ENCODE peak calls at places on chromosomes 6 and 20, in four cellular contexts. T, M, H and F are unnamed samples.

GRCh38 chr6:85065831-85066230 is 301.4 kb upstream of the TBX18 start:
- DNase-seq in M (no peak), H (no peak), T (no peak), F (no peak)

GRCh38 chr6:41694815-41695536 is 40.4 kb downstream of the TFEB start:
- DNase-seq in H (no peak), M (no peak), T (no peak), F (no peak)

GRCh38 chr6:164133095-164133494 is 718.6 kb downstream of the QKI start:
- DNase-seq in H (no peak), T (peak), M (no peak), F (no peak)

GRCh38 chr20:51497542-51498467 is 44.7 kb downstream of the NFATC2 start:
- DNase-seq in H (no peak), T (no peak), M (no peak), F (no peak)

GRCh38 chr6:18387061-18387721 is at the start of gene RNF144B:
- DNase-seq in T (peak), M (no peak), H (peak), F (peak)

GRCh38 chr6:75830959-75831885 is 82.2 kb downstream of the MYO6 start:
- DNase-seq in M (peak), H (no peak), T (no peak), F (no peak)

GRCh38 chr6:133705731-133706130 is 183.2 kb upstream of the TCF21 start:
- DNase-seq in H (no peak), M (no peak), T (no peak), F (no peak)

GRCh38 chr6:129598244-129599187 is 111.5 kb downstream of the ARHGAP18 start:
- DNase-seq in H (peak), T (peak), M (peak), F (peak)

DNA sequence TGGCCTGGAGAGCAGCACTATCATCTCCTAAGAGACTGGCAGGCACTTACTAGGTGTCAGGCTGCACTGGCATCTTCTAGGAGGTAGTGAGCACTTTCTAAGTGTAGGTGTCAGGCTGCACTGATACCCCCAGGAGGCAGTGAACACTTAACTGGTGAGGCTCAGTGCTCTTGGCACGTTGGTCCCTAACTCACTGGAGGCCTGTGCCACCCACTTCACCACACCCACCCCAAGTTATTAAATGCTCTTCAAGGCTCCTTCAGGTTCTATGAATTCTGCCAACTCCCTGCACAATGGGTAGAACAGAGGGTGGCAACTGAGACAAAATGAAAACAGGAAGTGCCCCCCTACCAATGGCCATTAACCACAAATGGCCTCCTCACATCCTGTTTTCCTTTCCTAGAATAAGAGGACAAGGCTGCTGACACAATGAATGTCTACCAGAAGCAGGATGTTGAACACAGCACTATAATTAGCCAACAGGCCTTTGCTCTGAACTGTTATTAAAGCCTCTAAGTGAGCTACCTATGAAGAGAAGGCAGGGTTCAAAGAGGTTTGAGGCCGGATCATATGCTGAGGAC is 29.4 kb downstream of the NCOA5 start:
- DNase-seq in T (no peak), M (no peak), H (no peak), F (no peak)
- TF ChIP-seq ZBTB33 in T (no peak), M (no peak), H (no peak), F (no peak)

DNA sequence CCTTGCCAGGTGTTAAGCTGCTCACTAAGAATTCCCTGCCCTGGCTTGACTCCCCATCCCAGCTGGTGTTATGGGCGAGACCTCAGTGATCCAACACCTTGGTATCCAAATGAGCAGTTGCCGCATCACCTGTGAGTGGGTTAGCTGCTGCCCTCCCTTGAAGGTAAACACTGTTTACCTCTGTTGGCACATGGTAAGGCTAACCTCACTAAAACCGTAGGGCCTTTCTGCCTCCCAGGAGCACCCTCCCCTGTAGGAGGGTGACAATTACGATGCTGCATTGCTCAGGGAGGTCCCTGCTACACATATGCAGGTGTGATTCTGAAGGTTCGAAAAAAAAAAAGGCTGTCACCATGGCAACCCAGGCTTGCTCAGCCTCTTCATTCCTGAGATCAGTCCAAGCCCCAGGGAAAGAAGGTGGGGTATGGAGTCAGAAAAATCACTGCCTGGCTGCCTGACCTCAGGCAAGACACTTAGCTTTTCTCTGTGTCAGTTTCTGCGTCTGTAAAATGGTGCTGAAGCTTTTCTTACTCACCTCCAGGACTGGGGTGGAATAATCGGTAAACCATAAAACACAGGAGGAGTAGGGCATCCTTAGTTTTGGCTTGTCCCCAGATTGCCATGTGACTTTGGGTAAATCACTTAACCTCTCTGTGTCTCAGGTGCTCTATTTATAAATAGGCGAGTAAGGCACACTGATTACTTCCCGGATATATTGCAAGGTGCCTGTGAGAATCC is 19.6 kb downstream of the PNPLA1 start:
- DNase-seq in M (no peak), H (no peak), T (peak), F (no peak)
- TF ChIP-seq ZBTB33 in M (no peak), H (no peak), T (no peak), F (no peak)

DNA sequence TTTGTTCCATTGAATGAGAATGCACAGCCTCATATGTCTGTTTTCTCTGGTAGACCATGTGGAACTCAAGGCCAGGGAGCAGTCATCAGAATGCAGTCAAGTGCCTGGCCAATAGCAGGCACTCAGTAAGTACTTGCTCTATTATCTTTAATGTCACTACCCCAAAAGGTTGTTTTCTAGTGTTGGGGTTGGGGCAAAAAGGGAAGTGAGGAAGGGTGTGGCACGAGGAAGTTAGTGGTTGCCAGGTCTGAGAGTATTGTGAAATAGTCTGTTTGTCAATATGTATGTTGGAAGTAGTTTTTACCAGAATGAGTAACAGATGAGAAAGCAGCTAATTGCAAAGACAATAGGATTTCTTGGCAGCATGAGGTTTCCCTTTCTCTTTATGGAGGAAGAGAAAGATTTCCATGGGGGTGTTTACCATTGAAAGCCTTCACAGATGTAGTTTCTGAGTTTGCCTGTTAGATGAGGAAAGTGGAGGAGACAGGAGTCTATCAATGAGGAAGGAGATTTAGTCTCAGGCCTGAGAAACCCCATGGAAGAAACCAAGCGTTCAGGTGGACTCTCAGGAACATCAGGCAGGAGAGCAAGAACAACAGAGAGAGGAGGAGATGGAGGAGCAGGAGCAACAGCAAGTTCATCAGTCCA is 59.6 kb upstream of the ARMH2 start:
- DNase-seq in T (no peak), M (no peak), H (no peak), F (no peak)
- TF ChIP-seq ZBTB33 in T (no peak), M (no peak), H (no peak), F (no peak)

GRCh38 chr20:9051508-9051907 is 17.4 kb upstream of the PLCB4 start:
- DNase-seq in T (peak), H (peak), M (peak), F (no peak)
- TF ChIP-seq ZBTB33 in T (no peak), H (no peak), M (no peak), F (peak)

DNA sequence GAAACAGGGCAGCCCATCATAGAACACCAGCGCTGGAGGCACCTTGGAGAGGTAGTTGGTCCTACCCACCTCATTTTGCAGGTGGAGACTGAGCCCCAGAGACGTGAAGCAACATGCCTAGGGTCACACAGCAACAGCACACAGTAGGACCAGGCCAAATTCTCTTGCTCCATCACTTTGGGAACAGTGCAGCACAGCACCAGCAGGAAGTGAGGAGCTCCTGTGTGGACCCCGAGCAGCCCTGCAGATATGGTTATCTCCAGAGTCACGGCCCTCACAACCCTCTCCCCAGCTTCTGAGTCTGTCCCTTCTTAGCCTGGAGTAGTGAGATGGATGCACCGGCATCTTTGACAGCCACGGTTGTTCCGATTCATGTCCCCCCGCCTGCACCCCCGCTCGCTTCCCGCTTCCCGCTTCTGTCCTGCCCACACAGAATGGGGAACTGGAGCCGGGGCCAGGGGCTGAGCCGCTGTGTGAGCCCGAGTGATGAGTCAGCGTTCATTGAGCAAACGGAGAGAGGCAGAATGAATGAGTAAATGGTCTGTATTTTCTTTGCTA is 72.6 kb upstream of the DUSP22 start:
- DNase-seq in M (peak), T (no peak), H (peak), F (no peak)
- TF ChIP-seq ZBTB33 in M (no peak), T (no peak), H (no peak), F (no peak)

DNA sequence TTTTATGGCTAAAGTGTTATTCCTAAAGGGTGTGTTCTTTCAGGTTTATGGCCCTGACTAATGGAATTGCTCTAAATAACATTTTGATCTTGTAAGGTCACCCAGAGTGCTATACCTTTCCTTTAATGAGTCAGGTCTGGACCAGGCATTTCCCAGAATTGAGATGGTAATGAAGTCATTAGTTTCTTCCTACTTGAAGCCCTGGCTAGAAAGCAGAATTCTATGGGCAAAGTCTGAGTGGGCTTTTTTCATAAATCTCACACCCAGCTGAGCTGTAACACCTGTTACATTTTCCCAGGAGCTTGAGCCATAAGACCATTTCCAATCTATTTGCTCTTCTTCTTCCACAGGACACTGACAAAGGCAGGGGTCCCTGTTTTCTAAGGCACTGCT is 122.0 kb upstream of the ID4 start:
- DNase-seq in T (no peak), M (no peak), H (no peak), F (no peak)
- TF ChIP-seq ZBTB33 in T (no peak), M (no peak), H (no peak), F (no peak)

DNA sequence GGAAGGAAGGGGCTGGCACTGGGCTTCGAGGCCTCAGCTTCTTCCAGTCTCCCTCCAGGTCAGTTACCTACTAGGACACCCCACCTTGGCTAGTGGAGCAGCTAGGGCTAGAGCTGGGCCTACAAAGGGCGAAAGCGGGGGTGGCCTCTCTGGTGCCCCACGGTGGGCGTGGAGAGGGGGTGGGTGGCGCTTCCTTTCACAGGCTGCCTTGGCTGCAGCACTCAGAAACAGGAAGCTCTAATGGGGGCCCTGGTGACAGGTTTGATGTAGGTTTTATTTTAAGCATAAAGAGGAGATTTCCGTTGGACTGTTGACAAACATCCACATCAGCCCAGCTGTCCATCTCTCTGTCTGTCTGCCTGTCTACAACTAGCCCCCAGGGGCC is 13.4 kb downstream of the FAM110A start:
- DNase-seq in M (no peak), T (no peak), H (no peak), F (no peak)
- TF ChIP-seq ZBTB33 in M (no peak), T (no peak), H (no peak), F (no peak)

GRCh38 chr6:62283828-62284411 is 2.1 kb downstream of the KHDRBS2 start:
- DNase-seq in H (peak), T (peak), M (peak), F (peak)
- TF ChIP-seq ZBTB33 in H (no peak), T (no peak), M (no peak), F (no peak)

GRCh38 chr6:166312832-166313231 is 4.6 kb upstream of the PRR18 start:
- DNase-seq in M (no peak), T (no peak), H (no peak), F (no peak)

GRCh38 chr6:166310634-166311033 is 2.4 kb upstream of the PRR18 start:
- DNase-seq in H (no peak), M (no peak), T (no peak), F (no peak)

GRCh38 chr6:166314454-166314853 is 6.3 kb upstream of the PRR18 start:
- DNase-seq in H (no peak), M (no peak), T (no peak), F (no peak)

GRCh38 chr6:166309977-166310376 is 1.8 kb upstream of the PRR18 start:
- DNase-seq in H (no peak), T (no peak), M (no peak), F (no peak)

GRCh38 chr6:166313255-166314070 is 5.3 kb upstream of the PRR18 start:
- DNase-seq in M (peak), T (peak), H (peak), F (peak)
- TF ChIP-seq ZBTB33 in M (peak), T (no peak), H (no peak), F (no peak)